ENCODE peak calls at places on chromosome 3, in eight cellular contexts. One of them, this sample, is unnamed.

GRCh38 chr3:115139072-115139471 is 8.0 kb downstream of the ZBTB20 start:
- DNase-seq in A549: no peak
- DNase-seq in tibial nerve: no peak
- DNase-seq in upper lobe of left lung: no peak
- DNase-seq in transverse colon: no peak
- DNase-seq in ovary: no peak
- DNase-seq in esophagus muscularis mucosa: no peak
- DNase-seq in sigmoid colon: no peak
- DNase-seq in this sample: no peak

GRCh38 chr3:24432989-24433388 is 61.7 kb downstream of the THRB start:
- DNase-seq in A549: no peak
- DNase-seq in tibial nerve: no peak
- DNase-seq in upper lobe of left lung: no peak
- DNase-seq in transverse colon: no peak
- DNase-seq in ovary: no peak
- DNase-seq in esophagus muscularis mucosa: no peak
- DNase-seq in sigmoid colon: no peak
- DNase-seq in this sample: no peak

GRCh38 chr3:150740733-150741496 is 22.1 kb downstream of the SIAH2 start:
- DNase-seq in A549: no peak
- DNase-seq in tibial nerve: no peak
- DNase-seq in upper lobe of left lung: no peak
- DNase-seq in transverse colon: no peak
- DNase-seq in ovary: peak
- DNase-seq in esophagus muscularis mucosa: no peak
- DNase-seq in sigmoid colon: no peak
- DNase-seq in this sample: no peak

GRCh38 chr3:76310059-76310458 is 524.7 kb upstream of the ZNF717 start:
- DNase-seq in A549: no peak
- DNase-seq in tibial nerve: no peak
- DNase-seq in upper lobe of left lung: no peak
- DNase-seq in transverse colon: no peak
- DNase-seq in ovary: no peak
- DNase-seq in esophagus muscularis mucosa: no peak
- DNase-seq in sigmoid colon: no peak
- DNase-seq in this sample: no peak

GRCh38 chr3:176514297-176514696 is 683.0 kb downstream of the TBL1XR1 start:
- DNase-seq in A549: peak
- DNase-seq in tibial nerve: no peak
- DNase-seq in upper lobe of left lung: no peak
- DNase-seq in transverse colon: no peak
- DNase-seq in ovary: no peak
- DNase-seq in esophagus muscularis mucosa: no peak
- DNase-seq in sigmoid colon: no peak
- DNase-seq in this sample: no peak

GRCh38 chr3:173552526-173552925 is 155.0 kb downstream of the NLGN1 start:
- DNase-seq in A549: no peak
- DNase-seq in tibial nerve: no peak
- DNase-seq in upper lobe of left lung: no peak
- DNase-seq in transverse colon: no peak
- DNase-seq in ovary: no peak
- DNase-seq in esophagus muscularis mucosa: no peak
- DNase-seq in sigmoid colon: no peak
- DNase-seq in this sample: no peak

GRCh38 chr3:67819447-67819846 is 165.0 kb upstream of the SUCLG2 start:
- DNase-seq in A549: peak
- DNase-seq in tibial nerve: no peak
- DNase-seq in upper lobe of left lung: no peak
- DNase-seq in transverse colon: no peak
- DNase-seq in ovary: no peak
- DNase-seq in esophagus muscularis mucosa: no peak
- DNase-seq in sigmoid colon: no peak
- DNase-seq in this sample: no peak

GRCh38 chr3:190718691-190719090 is 143.8 kb downstream of the GMNC start:
- DNase-seq in A549: no peak
- DNase-seq in tibial nerve: no peak
- DNase-seq in upper lobe of left lung: no peak
- DNase-seq in transverse colon: no peak
- DNase-seq in ovary: no peak
- DNase-seq in esophagus muscularis mucosa: no peak
- DNase-seq in sigmoid colon: no peak
- DNase-seq in this sample: no peak

GRCh38 chr3:159884661-159885402 is 103.8 kb upstream of the IL12A start:
- DNase-seq in A549: peak
- DNase-seq in tibial nerve: no peak
- DNase-seq in upper lobe of left lung: no peak
- DNase-seq in transverse colon: no peak
- DNase-seq in ovary: no peak
- DNase-seq in esophagus muscularis mucosa: peak
- DNase-seq in sigmoid colon: no peak
- DNase-seq in this sample: no peak

GRCh38 chr3:47646362-47646761 is 67.7 kb upstream of the CSPG5 start:
- DNase-seq in A549: no peak
- DNase-seq in tibial nerve: no peak
- DNase-seq in upper lobe of left lung: no peak
- DNase-seq in transverse colon: no peak
- DNase-seq in ovary: no peak
- DNase-seq in esophagus muscularis mucosa: no peak
- DNase-seq in sigmoid colon: no peak
- DNase-seq in this sample: no peak

GRCh38 chr3:14793858-14794234 is 24.9 kb upstream of the FGD5 start:
- DNase-seq in A549: no peak
- DNase-seq in tibial nerve: no peak
- DNase-seq in upper lobe of left lung: no peak
- DNase-seq in transverse colon: no peak
- DNase-seq in ovary: no peak
- DNase-seq in esophagus muscularis mucosa: no peak
- DNase-seq in sigmoid colon: no peak
- DNase-seq in this sample: no peak

GRCh38 chr3:157427906-157428305 is 8.7 kb upstream of the PTX3 start:
- DNase-seq in A549: no peak
- DNase-seq in tibial nerve: no peak
- DNase-seq in upper lobe of left lung: no peak
- DNase-seq in transverse colon: no peak
- DNase-seq in ovary: no peak
- DNase-seq in esophagus muscularis mucosa: no peak
- DNase-seq in sigmoid colon: no peak
- DNase-seq in this sample: no peak
- TF ChIP-seq POLR2A in A549: no peak
- TF ChIP-seq POLR2A in tibial nerve: no peak
- TF ChIP-seq POLR2A in upper lobe of left lung: no peak
- TF ChIP-seq POLR2A in transverse colon: no peak
- TF ChIP-seq POLR2A in ovary: no peak
- TF ChIP-seq POLR2A in esophagus muscularis mucosa: no peak
- TF ChIP-seq POLR2A in sigmoid colon: no peak
- TF ChIP-seq POLR2A in this sample: no peak

DNA sequence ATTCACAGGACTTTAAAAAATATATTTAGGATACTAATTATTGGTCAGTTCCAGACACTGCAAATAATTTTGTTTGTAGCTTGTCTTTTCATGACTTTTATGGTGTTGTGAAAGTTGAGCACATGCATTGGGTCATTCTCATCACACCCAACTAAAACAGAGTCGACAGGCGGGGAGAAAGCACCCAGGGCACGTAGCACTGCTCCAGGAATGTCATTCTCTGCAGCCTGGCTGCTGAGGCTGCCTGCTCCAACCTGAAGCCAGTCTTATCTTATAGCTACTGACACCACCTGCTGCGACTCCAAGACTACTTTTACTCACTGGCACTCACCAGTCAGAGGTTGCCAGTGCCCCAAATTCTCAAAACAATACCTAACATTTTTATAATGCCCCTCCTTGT is 56.9 kb downstream of the ACAD9 start:
- DNase-seq in A549: no peak
- DNase-seq in tibial nerve: no peak
- DNase-seq in upper lobe of left lung: no peak
- DNase-seq in transverse colon: no peak
- DNase-seq in ovary: no peak
- DNase-seq in esophagus muscularis mucosa: no peak
- DNase-seq in sigmoid colon: no peak
- DNase-seq in this sample: no peak
- TF ChIP-seq EP300 in A549: no peak
- TF ChIP-seq EP300 in tibial nerve: no peak
- TF ChIP-seq EP300 in upper lobe of left lung: no peak
- TF ChIP-seq EP300 in transverse colon: no peak
- TF ChIP-seq EP300 in ovary: no peak
- TF ChIP-seq EP300 in esophagus muscularis mucosa: no peak
- TF ChIP-seq EP300 in sigmoid colon: no peak
- TF ChIP-seq EP300 in this sample: no peak

GRCh38 chr3:45612918-45613602 is 18.5 kb downstream of the LIMD1 start:
- DNase-seq in A549: no peak
- DNase-seq in tibial nerve: no peak
- DNase-seq in upper lobe of left lung: no peak
- DNase-seq in transverse colon: peak
- DNase-seq in ovary: no peak
- DNase-seq in esophagus muscularis mucosa: no peak
- DNase-seq in sigmoid colon: no peak
- DNase-seq in this sample: no peak

GRCh38 chr3:45613781-45614180 is 19.2 kb downstream of the LIMD1 start:
- DNase-seq in A549: no peak
- DNase-seq in tibial nerve: no peak
- DNase-seq in upper lobe of left lung: no peak
- DNase-seq in transverse colon: no peak
- DNase-seq in ovary: no peak
- DNase-seq in esophagus muscularis mucosa: no peak
- DNase-seq in sigmoid colon: no peak
- DNase-seq in this sample: no peak

GRCh38 chr3:45610129-45610528 is 15.6 kb downstream of the LIMD1 start:
- DNase-seq in A549: no peak
- DNase-seq in tibial nerve: no peak
- DNase-seq in upper lobe of left lung: no peak
- DNase-seq in transverse colon: no peak
- DNase-seq in ovary: no peak
- DNase-seq in esophagus muscularis mucosa: no peak
- DNase-seq in sigmoid colon: no peak
- DNase-seq in this sample: no peak

GRCh38 chr3:45611619-45612018 is 17.1 kb downstream of the LIMD1 start:
- DNase-seq in A549: no peak
- DNase-seq in tibial nerve: no peak
- DNase-seq in upper lobe of left lung: no peak
- DNase-seq in transverse colon: no peak
- DNase-seq in ovary: no peak
- DNase-seq in esophagus muscularis mucosa: no peak
- DNase-seq in sigmoid colon: no peak
- DNase-seq in this sample: no peak

DNA sequence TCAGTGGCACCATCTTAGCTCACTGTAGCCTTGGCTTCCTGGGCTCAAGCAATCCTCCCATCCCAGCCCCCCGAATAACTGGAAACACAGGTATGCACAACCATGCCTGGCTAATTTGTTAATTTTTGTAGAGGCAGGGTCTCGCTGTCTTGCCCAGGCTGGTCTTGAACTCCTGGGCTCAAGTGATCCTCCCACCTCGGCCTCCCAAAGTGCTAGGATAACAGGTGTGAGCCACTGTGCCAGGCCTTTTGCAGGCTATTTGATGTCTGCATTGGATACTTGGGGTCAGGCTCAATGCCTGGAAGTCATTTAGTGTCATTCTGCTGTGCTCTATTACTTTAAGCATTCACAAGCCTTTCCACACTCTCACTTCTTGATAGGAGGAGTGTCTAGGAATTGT is 17.6 kb downstream of the LIMD1 start:
- DNase-seq in A549: no peak
- DNase-seq in tibial nerve: no peak
- DNase-seq in upper lobe of left lung: no peak
- DNase-seq in transverse colon: no peak
- DNase-seq in ovary: no peak
- DNase-seq in esophagus muscularis mucosa: no peak
- DNase-seq in sigmoid colon: no peak
- DNase-seq in this sample: no peak
- H3K4me3 ChIP-seq in A549: no peak
- H3K4me3 ChIP-seq in tibial nerve: no peak
- H3K4me3 ChIP-seq in upper lobe of left lung: no peak
- H3K4me3 ChIP-seq in transverse colon: no peak
- H3K4me3 ChIP-seq in ovary: no peak
- H3K4me3 ChIP-seq in esophagus muscularis mucosa: no peak
- H3K4me3 ChIP-seq in sigmoid colon: no peak
- H3K4me3 ChIP-seq in this sample: no peak

GRCh38 chr3:141380987-141381386 is 12.7 kb downstream of the ZBTB38 start:
- DNase-seq in A549: no peak
- DNase-seq in tibial nerve: no peak
- DNase-seq in upper lobe of left lung: no peak
- DNase-seq in transverse colon: no peak
- DNase-seq in ovary: no peak
- DNase-seq in esophagus muscularis mucosa: no peak
- DNase-seq in sigmoid colon: no peak
- DNase-seq in this sample: no peak
- TF ChIP-seq POLR2A in A549: no peak
- TF ChIP-seq POLR2A in tibial nerve: no peak
- TF ChIP-seq POLR2A in upper lobe of left lung: no peak
- TF ChIP-seq POLR2A in transverse colon: no peak
- TF ChIP-seq POLR2A in ovary: no peak
- TF ChIP-seq POLR2A in esophagus muscularis mucosa: no peak
- TF ChIP-seq POLR2A in sigmoid colon: no peak
- TF ChIP-seq POLR2A in this sample: no peak

GRCh38 chr3:108877906-108878305 is 55.3 kb downstream of the TRAT1 start:
- DNase-seq in A549: no peak
- DNase-seq in tibial nerve: no peak
- DNase-seq in upper lobe of left lung: no peak
- DNase-seq in transverse colon: no peak
- DNase-seq in ovary: no peak
- DNase-seq in esophagus muscularis mucosa: no peak
- DNase-seq in sigmoid colon: no peak
- DNase-seq in this sample: no peak
- TF ChIP-seq EP300 in A549: no peak
- TF ChIP-seq EP300 in tibial nerve: no peak
- TF ChIP-seq EP300 in upper lobe of left lung: no peak
- TF ChIP-seq EP300 in transverse colon: no peak
- TF ChIP-seq EP300 in ovary: no peak
- TF ChIP-seq EP300 in esophagus muscularis mucosa: no peak
- TF ChIP-seq EP300 in sigmoid colon: no peak
- TF ChIP-seq EP300 in this sample: no peak

GRCh38 chr3:184177331-184177731 is 2.7 kb downstream of the AP2M1 start:
- DNase-seq in A549: no peak
- DNase-seq in tibial nerve: no peak
- DNase-seq in upper lobe of left lung: no peak
- DNase-seq in transverse colon: no peak
- DNase-seq in ovary: peak
- DNase-seq in esophagus muscularis mucosa: no peak
- DNase-seq in sigmoid colon: no peak
- DNase-seq in this sample: no peak
- H3K4me3 ChIP-seq in A549: peak
- H3K4me3 ChIP-seq in tibial nerve: no peak
- H3K4me3 ChIP-seq in upper lobe of left lung: no peak
- H3K4me3 ChIP-seq in transverse colon: no peak
- H3K4me3 ChIP-seq in ovary: no peak
- H3K4me3 ChIP-seq in esophagus muscularis mucosa: peak
- H3K4me3 ChIP-seq in sigmoid colon: no peak
- H3K4me3 ChIP-seq in this sample: peak